ENCODE peak calls at places on chromosome 17, in four cellular contexts. K is SHP77; Q is activated T-helper 2 cell treated with anti-CD3 and anti-CD28 coated beads, Interferon-gamma antibody, Interleukin-2, Interleukin-4, amounts not matched to agents 10 μg/mL and 5 μg/mL and 100 μg/mL, durations not matched to agents 14 hours and 24 hours and 36 hours; R is stimulated activated CD4-positive, alpha-beta T cell treated with anti-CD3 and anti-CD28 coated beads, Interleukin-1b, Interleukin-23, amount 100 ng/mL, for 4 hours. C is an unnamed sample.

GRCh38 chr17:49193513-49194296 is 16.7 kb downstream of the GNGT2 start:
- DNase-seq in K (peak; percentile 41), R (no peak), Q (no peak), C (peak; percentile 78)

GRCh38 chr17:79974786-79975497 is 60.7 kb downstream of the TBC1D16 start:
- DNase-seq in Q (no peak), K (no peak), R (no peak), C (no peak)

GRCh38 chr17:4978720-4979119 is 8.8 kb downstream of the CAMTA2 start:
- DNase-seq in R (no peak), Q (no peak), K (no peak), C (no peak)

GRCh38 chr17:28741358-28742349 is 2.2 kb upstream of the TRAF4 start:
- DNase-seq in R (no peak), K (no peak), Q (no peak), C (no peak)

GRCh38 chr17:71987634-71988033 is 133.2 kb upstream of the SOX9 start:
- DNase-seq in Q (no peak), K (no peak), R (no peak), C (no peak)

GRCh38 chr17:3524024-3524423 is 33.6 kb downstream of the TRPV3 start:
- DNase-seq in R (no peak), K (no peak), Q (no peak), C (no peak)

GRCh38 chr17:46121165-46121764 is 72.0 kb downstream of the KANSL1 start:
- DNase-seq in Q (no peak), K (no peak), R (no peak), C (no peak)

GRCh38 chr17:79622201-79622601 is 11.3 kb upstream of the RBFOX3 start:
- DNase-seq in Q (no peak), R (no peak), K (no peak), C (no peak)

GRCh38 chr17:77245162-77245926 is 104.6 kb downstream of the SEC14L1 start:
- DNase-seq in K (no peak), Q (no peak), R (no peak), C (no peak)

GRCh38 chr17:64282753-64283080 is 19.7 kb upstream of the TEX2 start:
- DNase-seq in K (no peak), Q (no peak), R (no peak), C (no peak)

C was measured in choroid plexus epithelial cell.